ENCODE peak calls at places on chromosomes 6 and 20, in four cellular contexts. One of them, this sample, is unnamed.

GRCh38 chr20:54550776-54551396 is 75.5 kb downstream of the DOK5 start:
- DNase-seq in HepG2: no peak
- DNase-seq in H1: no peak
- DNase-seq in SK-N-SH: no peak
- DNase-seq in this sample: no peak

GRCh38 chr6:113642714-113643442 is 214.3 kb upstream of the MARCKS start:
- DNase-seq in H1: no peak
- DNase-seq in SK-N-SH: peak
- DNase-seq in HepG2: peak
- DNase-seq in this sample: no peak

GRCh38 chr6:155497273-155497672 is 41.6 kb upstream of the NOX3 start:
- DNase-seq in H1: no peak
- DNase-seq in SK-N-SH: no peak
- DNase-seq in HepG2: no peak
- DNase-seq in this sample: no peak

GRCh38 chr20:13941031-13941430 is 49.4 kb downstream of the SEL1L2 start:
- DNase-seq in HepG2: no peak
- DNase-seq in H1: no peak
- DNase-seq in SK-N-SH: no peak
- DNase-seq in this sample: no peak

GRCh38 chr20:43220612-43221011 is 30.9 kb upstream of the PTPRT start:
- DNase-seq in HepG2: no peak
- DNase-seq in H1: no peak
- DNase-seq in SK-N-SH: no peak
- DNase-seq in this sample: no peak

GRCh38 chr6:22308939-22309338 is 12.1 kb upstream of the PRL start:
- DNase-seq in HepG2: no peak
- DNase-seq in SK-N-SH: no peak
- DNase-seq in H1: no peak
- DNase-seq in this sample: no peak

GRCh38 chr6:140073456-140073855 is 699.0 kb upstream of the CITED2 start:
- DNase-seq in HepG2: no peak
- DNase-seq in SK-N-SH: no peak
- DNase-seq in H1: no peak
- DNase-seq in this sample: no peak

GRCh38 chr6:165820934-165821333 is 157.9 kb upstream of the PDE10A start:
- DNase-seq in H1: no peak
- DNase-seq in HepG2: no peak
- DNase-seq in SK-N-SH: no peak
- DNase-seq in this sample: no peak

GRCh38 chr20:56735087-56735642 is 106.1 kb downstream of the TFAP2C start:
- DNase-seq in H1: peak
- DNase-seq in HepG2: no peak
- DNase-seq in SK-N-SH: no peak
- DNase-seq in this sample: no peak

GRCh38 chr6:158018851-158019361 is 37.2 kb downstream of the SYNJ2 start:
- DNase-seq in H1: no peak
- DNase-seq in HepG2: no peak
- DNase-seq in SK-N-SH: no peak
- DNase-seq in this sample: no peak

GRCh38 chr6:14455442-14455841 is 337.9 kb downstream of the CD83 start:
- DNase-seq in H1: no peak
- DNase-seq in SK-N-SH: no peak
- DNase-seq in HepG2: no peak
- DNase-seq in this sample: no peak

GRCh38 chr6:14452567-14453527 is 335.3 kb downstream of the CD83 start:
- DNase-seq in H1: no peak
- DNase-seq in SK-N-SH: no peak
- DNase-seq in HepG2: no peak
- DNase-seq in this sample: peak

GRCh38 chr6:14455942-14456648 is 338.5 kb downstream of the CD83 start:
- DNase-seq in H1: no peak
- DNase-seq in SK-N-SH: no peak
- DNase-seq in HepG2: no peak
- DNase-seq in this sample: no peak

GRCh38 chr6:14453712-14454466 is 336.3 kb downstream of the CD83 start:
- DNase-seq in SK-N-SH: no peak
- DNase-seq in H1: no peak
- DNase-seq in HepG2: no peak
- DNase-seq in this sample: no peak

DNA sequence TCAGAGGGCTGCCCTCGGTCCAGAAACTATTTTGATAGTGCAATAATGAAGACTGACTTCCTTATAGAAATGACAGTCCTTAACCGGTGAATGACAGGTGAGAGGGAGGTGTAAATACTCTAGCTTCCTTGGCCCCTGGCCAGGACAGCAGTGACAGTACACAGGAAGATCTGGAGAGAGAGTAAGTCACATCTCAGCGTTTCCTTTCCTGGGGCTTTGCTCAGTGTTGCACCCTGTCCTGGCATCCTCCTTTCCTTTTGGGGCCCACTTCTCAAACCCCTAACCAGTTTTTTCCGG is 336.8 kb downstream of the CD83 start:
- DNase-seq in HepG2: no peak
- DNase-seq in SK-N-SH: no peak
- DNase-seq in H1: no peak
- DNase-seq in this sample: no peak
- TF ChIP-seq TCF12 in HepG2: no peak
- TF ChIP-seq TCF12 in SK-N-SH: no peak
- TF ChIP-seq TCF12 in H1: no peak
- TF ChIP-seq TCF12 in this sample: no peak

GRCh38 chr20:5489596-5489995 is 172.8 kb upstream of the PROKR2 start:
- DNase-seq in HepG2: no peak
- DNase-seq in H1: no peak
- DNase-seq in SK-N-SH: no peak
- DNase-seq in this sample: no peak
- TF ChIP-seq TCF12 in HepG2: no peak
- TF ChIP-seq TCF12 in H1: no peak
- TF ChIP-seq TCF12 in SK-N-SH: no peak
- TF ChIP-seq TCF12 in this sample: no peak

GRCh38 chr6:111530218-111530617 is 47.2 kb upstream of the REV3L start:
- DNase-seq in SK-N-SH: no peak
- DNase-seq in H1: no peak
- DNase-seq in HepG2: peak
- DNase-seq in this sample: no peak

GRCh38 chr6:111536888-111537287 is 53.9 kb upstream of the REV3L start:
- DNase-seq in HepG2: no peak
- DNase-seq in SK-N-SH: no peak
- DNase-seq in H1: no peak
- DNase-seq in this sample: no peak

GRCh38 chr6:111533087-111533784 is 50.2 kb upstream of the REV3L start:
- DNase-seq in HepG2: no peak
- DNase-seq in SK-N-SH: no peak
- DNase-seq in H1: no peak
- DNase-seq in this sample: no peak

GRCh38 chr6:111530777-111531176 is 47.8 kb upstream of the REV3L start:
- DNase-seq in H1: no peak
- DNase-seq in SK-N-SH: no peak
- DNase-seq in HepG2: no peak
- DNase-seq in this sample: no peak

DNA sequence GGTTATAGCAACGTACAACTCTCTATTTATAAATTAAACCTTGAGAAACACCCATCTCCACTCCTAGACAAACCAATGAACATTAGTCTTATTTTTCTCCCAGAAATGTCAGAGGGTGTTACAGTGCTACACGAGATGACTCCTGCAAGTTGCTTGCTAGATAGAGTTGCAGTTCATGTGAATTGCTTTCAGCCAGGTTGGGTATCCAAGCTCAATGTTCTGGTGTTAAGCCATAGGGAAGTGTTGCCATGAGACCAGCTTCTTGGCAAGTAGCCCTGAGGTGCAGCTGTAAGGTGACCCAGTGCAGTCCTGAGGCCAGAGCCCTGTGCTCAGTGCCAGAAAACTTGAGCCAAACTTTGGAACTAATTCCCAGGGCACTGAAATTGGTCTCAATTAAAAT is 51.3 kb upstream of the REV3L start:
- DNase-seq in HepG2: no peak
- DNase-seq in SK-N-SH: no peak
- DNase-seq in H1: no peak
- DNase-seq in this sample: no peak
- TF ChIP-seq TCF12 in HepG2: no peak
- TF ChIP-seq TCF12 in SK-N-SH: no peak
- TF ChIP-seq TCF12 in H1: no peak
- TF ChIP-seq TCF12 in this sample: no peak

GRCh38 chr6:72403413-72403812 is 218.5 kb upstream of the KCNQ5 start:
- DNase-seq in SK-N-SH: no peak
- DNase-seq in H1: no peak
- DNase-seq in HepG2: no peak
- DNase-seq in this sample: no peak

GRCh38 chr6:72401865-72402264 is 220.0 kb upstream of the KCNQ5 start:
- DNase-seq in H1: no peak
- DNase-seq in HepG2: no peak
- DNase-seq in SK-N-SH: no peak
- DNase-seq in this sample: no peak

GRCh38 chr6:72411872-72412708 is 209.8 kb upstream of the KCNQ5 start:
- DNase-seq in HepG2: peak
- DNase-seq in SK-N-SH: peak
- DNase-seq in H1: peak
- DNase-seq in this sample: peak

GRCh38 chr6:72410769-72411168 is 211.1 kb upstream of the KCNQ5 start:
- DNase-seq in H1: no peak
- DNase-seq in SK-N-SH: no peak
- DNase-seq in HepG2: no peak
- DNase-seq in this sample: no peak

GRCh38 chr6:72406517-72406916 is 215.3 kb upstream of the KCNQ5 start:
- DNase-seq in H1: no peak
- DNase-seq in HepG2: no peak
- DNase-seq in SK-N-SH: no peak
- DNase-seq in this sample: no peak
- TF ChIP-seq TCF12 in H1: no peak
- TF ChIP-seq TCF12 in HepG2: no peak
- TF ChIP-seq TCF12 in SK-N-SH: no peak
- TF ChIP-seq TCF12 in this sample: no peak

DNA sequence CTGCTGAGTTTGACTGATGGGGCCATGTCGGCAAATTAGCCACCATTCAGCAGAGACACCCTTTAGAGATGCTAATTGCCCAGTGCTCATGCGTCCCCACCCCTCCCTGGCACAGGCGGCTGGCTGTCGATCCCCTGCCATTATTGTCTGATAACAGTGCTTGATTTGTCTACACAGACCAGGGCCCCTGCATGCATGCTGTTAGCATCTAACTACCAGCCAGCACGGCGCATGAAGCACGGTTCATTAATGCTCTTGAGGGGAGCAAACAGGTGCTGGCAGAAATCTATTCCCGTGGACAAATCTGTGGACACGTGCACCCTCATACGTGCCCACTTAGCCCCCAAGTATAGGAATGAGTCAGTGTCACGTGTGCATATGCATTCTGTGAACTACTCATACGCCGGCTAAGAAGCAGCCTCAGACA is 32.2 kb downstream of the KCNB1 start:
- DNase-seq in HepG2: no peak
- DNase-seq in SK-N-SH: peak
- DNase-seq in H1: no peak
- DNase-seq in this sample: no peak
- TF ChIP-seq TCF12 in HepG2: no peak
- TF ChIP-seq TCF12 in SK-N-SH: no peak
- TF ChIP-seq TCF12 in H1: no peak
- TF ChIP-seq TCF12 in this sample: no peak

DNA sequence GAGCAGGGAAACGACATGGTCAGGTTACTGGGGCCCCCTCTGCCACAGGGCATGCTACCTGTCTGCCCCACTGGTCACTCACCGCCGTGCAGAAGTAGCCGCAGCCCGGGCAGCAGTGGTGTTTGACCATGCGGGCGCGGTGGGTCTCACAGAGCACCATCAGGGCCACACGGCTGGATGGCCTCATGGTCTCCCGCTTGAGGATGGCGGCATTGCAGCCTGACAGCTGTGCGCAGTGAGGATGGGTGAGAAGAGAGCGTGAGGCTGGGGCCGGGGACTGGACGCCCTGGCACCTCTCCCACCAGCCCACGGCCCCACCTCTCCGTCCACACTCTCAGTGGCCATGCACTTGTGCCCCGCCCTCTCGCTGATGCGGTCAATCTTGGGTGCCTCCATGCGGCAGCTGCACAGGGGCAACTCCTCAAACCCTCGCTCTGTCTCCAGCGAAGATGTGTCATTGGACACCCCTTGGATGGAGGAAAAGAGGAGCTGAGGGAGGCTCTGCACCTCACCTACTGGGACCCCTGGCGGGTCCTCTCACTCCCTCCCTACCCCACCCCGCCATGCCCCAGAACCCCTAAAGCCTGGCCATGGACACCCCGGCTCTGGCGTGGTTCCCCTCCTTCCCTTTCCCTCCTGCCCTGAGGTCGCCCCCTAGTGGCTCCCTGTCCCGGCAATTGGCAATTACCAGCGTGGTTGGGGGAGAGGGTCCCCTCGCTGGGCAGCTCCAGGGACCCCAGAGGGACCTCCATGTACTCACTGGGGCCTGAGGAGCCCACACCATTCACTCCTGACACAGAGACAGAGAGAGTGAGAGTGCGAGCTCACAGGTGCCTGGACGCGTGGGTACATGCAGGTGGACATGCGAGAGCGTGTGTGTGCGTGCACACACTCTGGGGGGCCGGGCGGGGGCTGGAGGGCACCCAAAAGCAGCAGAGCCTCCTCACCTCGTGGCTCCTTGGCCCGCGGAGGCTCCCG is 8.9 kb downstream of the EHMT2 start:
- DNase-seq in H1: peak
- DNase-seq in SK-N-SH: peak
- DNase-seq in HepG2: no peak
- DNase-seq in this sample: no peak
- TF ChIP-seq TCF12 in H1: no peak
- TF ChIP-seq TCF12 in SK-N-SH: no peak
- TF ChIP-seq TCF12 in HepG2: no peak
- TF ChIP-seq TCF12 in this sample: no peak

DNA sequence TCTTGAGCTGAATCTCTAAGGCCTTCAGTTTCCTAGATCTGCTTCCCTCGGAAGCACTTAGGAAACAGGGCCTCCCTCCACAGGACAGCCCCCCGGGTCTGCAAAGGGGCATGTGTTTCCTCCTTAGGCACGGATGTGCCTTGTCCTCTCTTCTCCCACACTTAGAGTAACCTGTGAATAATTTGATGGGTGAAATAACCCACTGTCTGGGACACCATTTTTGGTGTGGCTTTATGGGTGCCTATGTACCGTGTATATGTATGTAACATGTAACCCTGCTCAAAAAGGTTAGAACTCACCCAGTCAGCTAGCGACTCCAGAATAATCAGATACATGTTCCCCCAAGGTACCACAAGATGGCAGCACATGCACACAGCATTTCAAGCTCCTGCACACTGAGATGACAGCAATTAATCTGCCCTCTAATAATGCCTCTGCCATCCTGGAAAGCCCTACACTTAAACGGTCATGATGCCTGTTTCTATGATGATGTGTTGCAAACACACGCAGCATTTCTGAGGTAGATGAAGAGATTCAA is 212.0 kb upstream of the PROKR2 start:
- DNase-seq in HepG2: peak
- DNase-seq in SK-N-SH: peak
- DNase-seq in H1: peak
- DNase-seq in this sample: peak
- TF ChIP-seq TCF12 in HepG2: no peak
- TF ChIP-seq TCF12 in SK-N-SH: no peak
- TF ChIP-seq TCF12 in H1: no peak
- TF ChIP-seq TCF12 in this sample: no peak

DNA sequence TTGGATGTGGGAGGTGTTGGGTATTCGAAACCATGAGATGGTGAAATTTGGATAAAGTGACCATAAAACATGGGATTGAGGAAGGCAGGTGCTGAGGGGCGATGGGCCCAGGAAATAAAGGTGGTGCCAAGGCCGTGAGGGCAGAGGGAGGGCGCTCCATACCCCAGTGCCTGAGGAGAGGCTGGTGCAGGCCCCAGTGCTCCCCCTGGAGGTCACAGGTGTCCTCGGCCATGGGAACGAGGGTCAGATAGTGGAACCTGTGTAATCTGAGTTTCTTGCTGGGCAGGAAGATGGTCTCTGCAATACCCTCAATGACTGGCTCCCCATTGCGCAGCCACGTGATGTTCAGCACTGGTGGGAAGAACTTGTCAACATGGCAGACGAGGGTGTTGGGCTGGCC is 16.2 kb downstream of the HLA-DPB1 start:
- DNase-seq in HepG2: peak
- DNase-seq in SK-N-SH: peak
- DNase-seq in H1: peak
- DNase-seq in this sample: no peak
- TF ChIP-seq TCF12 in HepG2: no peak
- TF ChIP-seq TCF12 in SK-N-SH: no peak
- TF ChIP-seq TCF12 in H1: no peak
- TF ChIP-seq TCF12 in this sample: no peak